ENCODE peak calls at places on chromosomes 2 and 18, in nine cellular contexts. One of them, this sample, is unnamed. For H3K9me3 and H3K4me1, the result is how much of the 10 kb centered on the place peaks cover.

GRCh38 chr2:64133828-64134227 is 10.4 kb downstream of the PELI1 start:
- DNase-seq in hepatocyte: no peak
- DNase-seq in neuronal stem cell: no peak
- DNase-seq in BE2C: no peak
- DNase-seq in left lung: no peak
- DNase-seq in mucosa of descending colon: no peak
- DNase-seq in right lobe of liver: no peak
- DNase-seq in uterus: no peak
- DNase-seq in heart right ventricle: no peak
- DNase-seq in this sample: no peak

GRCh38 chr2:184472481-184472880 is 125.8 kb upstream of the ZNF804A start:
- DNase-seq in hepatocyte: no peak
- DNase-seq in neuronal stem cell: no peak
- DNase-seq in BE2C: no peak
- DNase-seq in left lung: no peak
- DNase-seq in mucosa of descending colon: peak
- DNase-seq in right lobe of liver: no peak
- DNase-seq in uterus: no peak
- DNase-seq in heart right ventricle: no peak
- DNase-seq in this sample: no peak

GRCh38 chr2:104504331-104505073 is 349.4 kb upstream of the POU3F3 start:
- DNase-seq in hepatocyte: no peak
- DNase-seq in neuronal stem cell: no peak
- DNase-seq in BE2C: no peak
- DNase-seq in left lung: no peak
- DNase-seq in mucosa of descending colon: no peak
- DNase-seq in right lobe of liver: no peak
- DNase-seq in uterus: no peak
- DNase-seq in heart right ventricle: no peak
- DNase-seq in this sample: no peak

GRCh38 chr2:28567076-28567471 is 71.2 kb downstream of the PLB1 start:
- DNase-seq in hepatocyte: peak
- DNase-seq in neuronal stem cell: no peak
- DNase-seq in BE2C: peak
- DNase-seq in left lung: peak
- DNase-seq in mucosa of descending colon: peak
- DNase-seq in right lobe of liver: no peak
- DNase-seq in uterus: no peak
- DNase-seq in heart right ventricle: no peak
- DNase-seq in this sample: no peak

GRCh38 chr2:200787351-200788128 is 24.2 kb upstream of the BZW1 start:
- DNase-seq in hepatocyte: peak
- DNase-seq in neuronal stem cell: no peak
- DNase-seq in BE2C: no peak
- DNase-seq in left lung: no peak
- DNase-seq in mucosa of descending colon: no peak
- DNase-seq in right lobe of liver: no peak
- DNase-seq in uterus: no peak
- DNase-seq in heart right ventricle: no peak
- DNase-seq in this sample: peak

GRCh38 chr2:65350714-65351113 is 81.7 kb downstream of the SPRED2 start:
- DNase-seq in hepatocyte: no peak
- DNase-seq in neuronal stem cell: no peak
- DNase-seq in BE2C: no peak
- DNase-seq in left lung: no peak
- DNase-seq in mucosa of descending colon: no peak
- DNase-seq in right lobe of liver: no peak
- DNase-seq in uterus: no peak
- DNase-seq in heart right ventricle: no peak
- DNase-seq in this sample: no peak

GRCh38 chr18:57784034-57784815 is 18.9 kb downstream of the ATP8B1 start:
- DNase-seq in hepatocyte: no peak
- DNase-seq in neuronal stem cell: no peak
- DNase-seq in BE2C: no peak
- DNase-seq in left lung: no peak
- DNase-seq in mucosa of descending colon: no peak
- DNase-seq in right lobe of liver: no peak
- DNase-seq in uterus: peak
- DNase-seq in heart right ventricle: no peak
- DNase-seq in this sample: no peak

GRCh38 chr2:158194229-158194628 is 92.6 kb downstream of the UPP2 start:
- DNase-seq in hepatocyte: no peak
- DNase-seq in neuronal stem cell: no peak
- DNase-seq in BE2C: no peak
- DNase-seq in left lung: no peak
- DNase-seq in mucosa of descending colon: no peak
- DNase-seq in right lobe of liver: no peak
- DNase-seq in uterus: no peak
- DNase-seq in heart right ventricle: no peak
- DNase-seq in this sample: no peak

GRCh38 chr2:33275689-33276444 is 200.6 kb upstream of the RASGRP3 start:
- DNase-seq in hepatocyte: peak
- DNase-seq in neuronal stem cell: no peak
- DNase-seq in BE2C: no peak
- DNase-seq in left lung: peak
- DNase-seq in mucosa of descending colon: no peak
- DNase-seq in right lobe of liver: no peak
- DNase-seq in uterus: peak
- DNase-seq in heart right ventricle: peak
- DNase-seq in this sample: peak

GRCh38 chr2:220569380-220569779 is 942.0 kb downstream of the SLC4A3 start:
- DNase-seq in hepatocyte: no peak
- DNase-seq in neuronal stem cell: no peak
- DNase-seq in BE2C: no peak
- DNase-seq in left lung: no peak
- DNase-seq in mucosa of descending colon: no peak
- DNase-seq in right lobe of liver: no peak
- DNase-seq in uterus: no peak
- DNase-seq in heart right ventricle: no peak
- DNase-seq in this sample: no peak

GRCh38 chr2:76930076-76930734 is 592.0 kb downstream of the LRRTM4 start:
- DNase-seq in hepatocyte: no peak
- DNase-seq in neuronal stem cell: no peak
- DNase-seq in BE2C: no peak
- DNase-seq in left lung: no peak
- DNase-seq in mucosa of descending colon: no peak
- DNase-seq in right lobe of liver: no peak
- DNase-seq in uterus: no peak
- DNase-seq in heart right ventricle: no peak
- DNase-seq in this sample: no peak

GRCh38 chr2:100773538-100773937 is 46.4 kb upstream of the NPAS2 start:
- DNase-seq in hepatocyte: no peak
- DNase-seq in neuronal stem cell: no peak
- DNase-seq in BE2C: no peak
- DNase-seq in left lung: no peak
- DNase-seq in mucosa of descending colon: no peak
- DNase-seq in right lobe of liver: no peak
- DNase-seq in uterus: no peak
- DNase-seq in heart right ventricle: no peak
- DNase-seq in this sample: no peak

GRCh38 chr18:6342990-6343389 is 71.7 kb downstream of the L3MBTL4 start:
- DNase-seq in hepatocyte: no peak
- DNase-seq in neuronal stem cell: no peak
- DNase-seq in BE2C: no peak
- DNase-seq in left lung: no peak
- DNase-seq in mucosa of descending colon: no peak
- DNase-seq in right lobe of liver: no peak
- DNase-seq in uterus: no peak
- DNase-seq in heart right ventricle: no peak
- DNase-seq in this sample: no peak

GRCh38 chr18:6336239-6336638 is 78.5 kb downstream of the L3MBTL4 start:
- DNase-seq in hepatocyte: no peak
- DNase-seq in neuronal stem cell: no peak
- DNase-seq in BE2C: no peak
- DNase-seq in left lung: no peak
- DNase-seq in mucosa of descending colon: no peak
- DNase-seq in right lobe of liver: no peak
- DNase-seq in uterus: no peak
- DNase-seq in heart right ventricle: no peak
- DNase-seq in this sample: no peak

GRCh38 chr18:6341303-6341702 is 73.4 kb downstream of the L3MBTL4 start:
- DNase-seq in hepatocyte: no peak
- DNase-seq in neuronal stem cell: no peak
- DNase-seq in BE2C: no peak
- DNase-seq in left lung: no peak
- DNase-seq in mucosa of descending colon: no peak
- DNase-seq in right lobe of liver: no peak
- DNase-seq in uterus: no peak
- DNase-seq in heart right ventricle: no peak
- DNase-seq in this sample: no peak

GRCh38 chr18:6341709-6342108 is 73.0 kb downstream of the L3MBTL4 start:
- DNase-seq in hepatocyte: no peak
- DNase-seq in neuronal stem cell: no peak
- DNase-seq in BE2C: no peak
- DNase-seq in left lung: no peak
- DNase-seq in mucosa of descending colon: no peak
- DNase-seq in right lobe of liver: no peak
- DNase-seq in uterus: no peak
- DNase-seq in heart right ventricle: no peak
- DNase-seq in this sample: no peak
- H3K9me3 ChIP-seq in hepatocyte: under half
- H3K9me3 ChIP-seq in neuronal stem cell: under half
- H3K9me3 ChIP-seq in BE2C: under half
- H3K9me3 ChIP-seq in left lung: under half
- H3K9me3 ChIP-seq in mucosa of descending colon: under half
- H3K9me3 ChIP-seq in right lobe of liver: under half
- H3K9me3 ChIP-seq in uterus: under half
- H3K9me3 ChIP-seq in heart right ventricle: half or more
- H3K9me3 ChIP-seq in this sample: under half

DNA sequence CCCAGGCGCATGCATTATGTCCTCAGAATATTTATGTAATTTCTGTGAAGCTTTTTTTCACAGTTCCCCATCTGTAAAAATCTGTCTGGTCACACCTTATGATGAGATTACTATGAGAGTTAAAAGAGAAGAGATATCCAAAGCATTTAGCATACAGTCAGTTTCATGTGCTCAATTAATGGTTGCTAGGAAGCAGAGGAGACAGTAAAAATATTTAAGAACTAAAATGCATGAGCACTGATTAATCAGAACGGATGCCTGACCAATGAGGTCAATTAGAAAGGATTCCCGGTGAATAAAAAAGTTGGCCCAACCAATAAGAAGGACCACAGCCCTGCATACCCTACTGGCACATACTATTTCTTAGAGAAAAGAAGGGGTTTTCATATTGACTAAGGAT is 12.0 kb upstream of the CRIM1 start:
- DNase-seq in hepatocyte: no peak
- DNase-seq in neuronal stem cell: no peak
- DNase-seq in BE2C: no peak
- DNase-seq in left lung: no peak
- DNase-seq in mucosa of descending colon: no peak
- DNase-seq in right lobe of liver: no peak
- DNase-seq in uterus: no peak
- DNase-seq in heart right ventricle: no peak
- DNase-seq in this sample: no peak
- H3K4me1 ChIP-seq in hepatocyte: under half
- H3K4me1 ChIP-seq in neuronal stem cell: under half
- H3K4me1 ChIP-seq in BE2C: under half
- H3K4me1 ChIP-seq in left lung: under half
- H3K4me1 ChIP-seq in mucosa of descending colon: under half
- H3K4me1 ChIP-seq in right lobe of liver: under half
- H3K4me1 ChIP-seq in uterus: under half
- H3K4me1 ChIP-seq in heart right ventricle: under half
- H3K4me1 ChIP-seq in this sample: under half

DNA sequence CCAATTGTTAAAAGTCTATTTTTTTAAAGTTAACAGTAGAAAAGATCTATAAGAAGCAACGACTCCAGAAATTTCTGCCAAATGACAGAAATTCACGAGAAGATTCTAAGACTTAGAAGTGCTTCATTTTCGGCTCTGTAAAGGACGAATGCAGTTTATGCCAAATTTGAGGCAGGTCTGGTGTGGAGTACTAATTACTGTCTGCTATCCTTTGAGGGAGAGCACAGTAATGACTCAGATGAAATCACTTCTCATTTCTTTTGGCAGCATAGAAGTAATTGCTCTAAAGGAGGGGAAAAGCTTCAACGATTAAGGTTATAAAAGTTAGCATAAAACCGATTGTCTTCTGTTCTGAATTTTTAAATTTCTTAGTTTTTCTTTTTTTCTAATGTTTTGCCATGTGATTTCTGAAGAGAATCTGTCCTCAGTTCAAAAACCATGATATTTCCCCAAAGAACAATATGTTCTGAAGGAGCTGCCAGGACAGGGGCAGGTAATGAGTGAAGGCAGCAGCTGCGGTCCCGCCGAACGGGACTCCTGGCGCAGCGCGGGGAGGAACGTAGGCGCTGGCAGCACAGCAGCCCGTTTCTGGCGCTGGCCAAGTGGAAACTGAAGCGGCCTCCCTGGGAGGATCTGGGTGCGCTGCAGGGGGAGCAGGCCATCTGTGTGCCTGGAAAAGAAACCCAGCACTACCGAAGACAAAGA is 11.5 kb downstream of the G6PC2 start:
- DNase-seq in hepatocyte: peak
- DNase-seq in neuronal stem cell: no peak
- DNase-seq in BE2C: peak
- DNase-seq in left lung: no peak
- DNase-seq in mucosa of descending colon: no peak
- DNase-seq in right lobe of liver: peak
- DNase-seq in uterus: no peak
- DNase-seq in heart right ventricle: peak
- DNase-seq in this sample: no peak
- H3K9me3 ChIP-seq in hepatocyte: under half
- H3K9me3 ChIP-seq in neuronal stem cell: under half
- H3K9me3 ChIP-seq in BE2C: under half
- H3K9me3 ChIP-seq in left lung: under half
- H3K9me3 ChIP-seq in mucosa of descending colon: under half
- H3K9me3 ChIP-seq in right lobe of liver: under half
- H3K9me3 ChIP-seq in uterus: under half
- H3K9me3 ChIP-seq in heart right ventricle: under half
- H3K9me3 ChIP-seq in this sample: under half

DNA sequence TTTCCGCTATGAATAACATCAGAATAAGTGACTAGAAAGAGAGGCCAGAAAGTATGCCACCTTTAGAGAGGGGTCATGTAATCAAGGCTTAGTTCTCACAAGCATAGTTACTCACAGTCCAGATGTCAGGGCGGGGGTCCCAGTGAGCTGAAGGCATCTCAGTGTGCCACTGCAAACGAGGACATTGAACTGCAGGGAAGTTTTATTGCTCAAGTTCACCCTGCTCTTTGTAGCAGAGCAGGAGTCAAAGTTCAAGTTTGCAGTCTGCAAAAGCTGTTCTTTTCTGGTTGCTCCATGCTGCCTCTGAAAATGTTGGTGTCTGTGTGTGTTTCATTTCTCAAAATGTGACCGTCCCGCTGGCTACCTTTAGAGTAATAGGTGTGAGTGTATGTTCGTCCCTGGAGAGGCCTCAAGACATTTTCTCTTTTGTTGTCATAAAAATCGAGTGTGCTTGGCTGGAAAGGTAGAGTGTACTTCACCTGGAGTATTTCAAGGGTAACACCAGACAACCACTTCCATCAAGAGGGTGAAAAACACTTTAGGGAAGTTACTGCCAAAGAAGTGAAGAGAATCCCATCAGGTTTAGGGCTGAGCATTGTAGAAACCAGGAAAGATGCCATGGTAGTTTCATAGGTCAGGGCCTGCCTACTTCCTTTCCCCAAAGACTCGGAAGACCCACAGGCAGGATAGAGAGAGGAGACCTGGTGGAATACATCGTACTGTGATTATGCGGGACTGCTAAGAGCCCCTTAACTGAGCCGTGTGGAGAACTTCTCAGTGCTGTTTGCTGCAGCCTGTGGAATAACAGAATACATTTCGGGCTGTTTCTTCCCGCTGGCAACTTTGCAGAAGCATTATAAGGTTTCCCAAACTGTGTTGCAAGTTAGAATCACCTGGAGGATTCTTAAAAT is 89.9 kb downstream of the LYPD6 start:
- DNase-seq in hepatocyte: peak
- DNase-seq in neuronal stem cell: no peak
- DNase-seq in BE2C: no peak
- DNase-seq in left lung: no peak
- DNase-seq in mucosa of descending colon: peak
- DNase-seq in right lobe of liver: peak
- DNase-seq in uterus: no peak
- DNase-seq in heart right ventricle: no peak
- DNase-seq in this sample: no peak
- H3K4me1 ChIP-seq in hepatocyte: under half
- H3K4me1 ChIP-seq in neuronal stem cell: under half
- H3K4me1 ChIP-seq in BE2C: under half
- H3K4me1 ChIP-seq in left lung: under half
- H3K4me1 ChIP-seq in mucosa of descending colon: under half
- H3K4me1 ChIP-seq in right lobe of liver: under half
- H3K4me1 ChIP-seq in uterus: under half
- H3K4me1 ChIP-seq in heart right ventricle: under half
- H3K4me1 ChIP-seq in this sample: under half